ENCODE peak calls at places on chromosomes 2 and 18, in eight cellular contexts. One of them, this sample, is unnamed. For H3K9me3 and H3K36me3, the result is how much of the 10 kb centered on the place peaks cover.

GRCh38 chr2:199228887-199229819 is 228.6 kb downstream of the SATB2 start:
- DNase-seq in OCI-LY7: no peak
- DNase-seq in left lung: no peak
- DNase-seq in GM12878: peak
- DNase-seq in upper lobe of right lung: no peak
- DNase-seq in IMR-90: peak
- DNase-seq in fibroblast of lung: peak
- DNase-seq in hepatocyte: no peak
- DNase-seq in this sample: no peak

GRCh38 chr2:223051580-223052375 is at the start of gene KCNE4:
- DNase-seq in OCI-LY7: no peak
- DNase-seq in left lung: peak
- DNase-seq in GM12878: no peak
- DNase-seq in upper lobe of right lung: no peak
- DNase-seq in IMR-90: peak
- DNase-seq in fibroblast of lung: peak
- DNase-seq in hepatocyte: peak
- DNase-seq in this sample: peak

GRCh38 chr2:128469875-128470274 is 151.2 kb upstream of the HS6ST1 start:
- DNase-seq in OCI-LY7: no peak
- DNase-seq in left lung: no peak
- DNase-seq in GM12878: no peak
- DNase-seq in upper lobe of right lung: peak
- DNase-seq in IMR-90: no peak
- DNase-seq in fibroblast of lung: no peak
- DNase-seq in hepatocyte: no peak
- DNase-seq in this sample: no peak

GRCh38 chr2:16665746-16666452 is at the start of gene CYRIA:
- DNase-seq in OCI-LY7: peak
- DNase-seq in left lung: peak
- DNase-seq in GM12878: no peak
- DNase-seq in upper lobe of right lung: peak
- DNase-seq in IMR-90: no peak
- DNase-seq in fibroblast of lung: no peak
- DNase-seq in hepatocyte: peak
- DNase-seq in this sample: peak

GRCh38 chr2:233469261-233470006 is 97.1 kb downstream of the USP40 start:
- DNase-seq in OCI-LY7: no peak
- DNase-seq in left lung: peak
- DNase-seq in GM12878: no peak
- DNase-seq in upper lobe of right lung: peak
- DNase-seq in IMR-90: no peak
- DNase-seq in fibroblast of lung: no peak
- DNase-seq in hepatocyte: no peak
- DNase-seq in this sample: no peak

GRCh38 chr2:189379287-189379630 is 62.0 kb upstream of the WDR75 start:
- DNase-seq in OCI-LY7: no peak
- DNase-seq in left lung: no peak
- DNase-seq in GM12878: no peak
- DNase-seq in upper lobe of right lung: no peak
- DNase-seq in IMR-90: peak
- DNase-seq in fibroblast of lung: peak
- DNase-seq in hepatocyte: peak
- DNase-seq in this sample: peak

GRCh38 chr2:69948032-69948962 is 13.1 kb downstream of the ASPRV1 start:
- DNase-seq in OCI-LY7: no peak
- DNase-seq in left lung: no peak
- DNase-seq in GM12878: no peak
- DNase-seq in upper lobe of right lung: no peak
- DNase-seq in IMR-90: no peak
- DNase-seq in fibroblast of lung: peak
- DNase-seq in hepatocyte: no peak
- DNase-seq in this sample: no peak

GRCh38 chr2:236715511-236715961 is 145.9 kb downstream of the ACKR3 start:
- DNase-seq in OCI-LY7: no peak
- DNase-seq in left lung: no peak
- DNase-seq in GM12878: no peak
- DNase-seq in upper lobe of right lung: no peak
- DNase-seq in IMR-90: no peak
- DNase-seq in fibroblast of lung: peak
- DNase-seq in hepatocyte: peak
- DNase-seq in this sample: no peak

GRCh38 chr2:178008636-178009289 is 63.8 kb downstream of the PDE11A start:
- DNase-seq in OCI-LY7: no peak
- DNase-seq in left lung: no peak
- DNase-seq in GM12878: no peak
- DNase-seq in upper lobe of right lung: no peak
- DNase-seq in IMR-90: peak
- DNase-seq in fibroblast of lung: peak
- DNase-seq in hepatocyte: peak
- DNase-seq in this sample: peak

DNA sequence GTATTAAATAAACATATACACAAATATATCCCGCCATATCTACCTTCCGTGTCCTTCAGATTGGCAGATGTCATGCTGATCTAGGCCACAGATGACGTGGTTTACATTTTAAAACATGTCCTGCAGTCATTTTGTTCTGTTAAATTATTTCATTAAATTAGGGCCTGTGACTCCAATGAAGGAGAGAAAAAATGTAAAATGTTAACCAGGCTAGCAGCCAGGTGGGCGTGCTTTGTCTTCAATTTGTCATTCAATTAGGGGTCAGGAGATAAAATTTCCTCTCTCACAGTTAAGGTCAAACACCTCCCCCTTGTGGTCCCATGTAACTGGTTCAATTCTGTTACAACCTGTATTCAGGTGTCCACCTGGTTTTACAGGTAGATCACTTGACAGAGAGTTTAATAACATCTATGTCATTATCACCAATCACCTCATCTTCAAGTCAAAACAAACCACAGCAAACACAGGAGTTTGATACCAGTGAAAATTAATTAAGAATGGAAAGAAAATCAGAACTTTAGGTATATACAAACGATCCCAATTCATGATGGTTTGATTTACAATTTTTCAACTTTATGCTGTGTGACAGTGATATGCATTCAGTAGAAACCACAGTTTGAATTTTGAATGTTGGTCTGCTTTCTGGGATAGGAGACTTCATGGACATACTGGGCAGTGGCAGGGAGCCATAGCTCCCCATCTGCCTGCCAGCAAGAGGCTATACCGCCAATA is 339.4 kb downstream of the CMPK2 start:
- DNase-seq in OCI-LY7: peak
- DNase-seq in left lung: no peak
- DNase-seq in GM12878: peak
- DNase-seq in upper lobe of right lung: no peak
- DNase-seq in IMR-90: no peak
- DNase-seq in fibroblast of lung: no peak
- DNase-seq in hepatocyte: peak
- DNase-seq in this sample: peak
- H3K9me3 ChIP-seq in OCI-LY7: under half
- H3K9me3 ChIP-seq in left lung: under half
- H3K9me3 ChIP-seq in GM12878: under half
- H3K9me3 ChIP-seq in upper lobe of right lung: under half
- H3K9me3 ChIP-seq in IMR-90: under half
- H3K9me3 ChIP-seq in fibroblast of lung: under half
- H3K9me3 ChIP-seq in hepatocyte: under half
- H3K9me3 ChIP-seq in this sample: under half

GRCh38 chr2:127313359-127313758 is 19.4 kb upstream of the ERCC3 start:
- DNase-seq in OCI-LY7: peak
- DNase-seq in left lung: no peak
- DNase-seq in GM12878: peak
- DNase-seq in upper lobe of right lung: no peak
- DNase-seq in IMR-90: no peak
- DNase-seq in fibroblast of lung: no peak
- DNase-seq in hepatocyte: no peak
- DNase-seq in this sample: no peak
- H3K36me3 ChIP-seq in OCI-LY7: half or more
- H3K36me3 ChIP-seq in left lung: half or more
- H3K36me3 ChIP-seq in GM12878: under half
- H3K36me3 ChIP-seq in upper lobe of right lung: half or more
- H3K36me3 ChIP-seq in IMR-90: under half
- H3K36me3 ChIP-seq in fibroblast of lung: under half
- H3K36me3 ChIP-seq in hepatocyte: under half
- H3K36me3 ChIP-seq in this sample: under half

GRCh38 chr2:176285321-176285720 is 16.1 kb downstream of the MTX2 start:
- DNase-seq in OCI-LY7: no peak
- DNase-seq in left lung: no peak
- DNase-seq in GM12878: no peak
- DNase-seq in upper lobe of right lung: no peak
- DNase-seq in IMR-90: no peak
- DNase-seq in fibroblast of lung: no peak
- DNase-seq in hepatocyte: no peak
- DNase-seq in this sample: no peak
- TF ChIP-seq CTCF in OCI-LY7: no peak
- TF ChIP-seq CTCF in left lung: no peak
- TF ChIP-seq CTCF in GM12878: no peak
- TF ChIP-seq CTCF in upper lobe of right lung: no peak
- TF ChIP-seq CTCF in IMR-90: no peak
- TF ChIP-seq CTCF in fibroblast of lung: no peak
- TF ChIP-seq CTCF in hepatocyte: no peak
- TF ChIP-seq CTCF in this sample: peak

GRCh38 chr18:9221661-9222060 is 85.1 kb downstream of the ANKRD12 start:
- DNase-seq in OCI-LY7: no peak
- DNase-seq in left lung: no peak
- DNase-seq in GM12878: no peak
- DNase-seq in upper lobe of right lung: no peak
- DNase-seq in IMR-90: no peak
- DNase-seq in fibroblast of lung: no peak
- DNase-seq in hepatocyte: no peak
- DNase-seq in this sample: peak
- H3K9me3 ChIP-seq in OCI-LY7: under half
- H3K9me3 ChIP-seq in left lung: under half
- H3K9me3 ChIP-seq in GM12878: under half
- H3K9me3 ChIP-seq in upper lobe of right lung: under half
- H3K9me3 ChIP-seq in IMR-90: under half
- H3K9me3 ChIP-seq in fibroblast of lung: under half
- H3K9me3 ChIP-seq in hepatocyte: under half
- H3K9me3 ChIP-seq in this sample: under half